ENCODE peak calls at places on chromosomes 16 and 17, in four cellular contexts. P is GM04504, V is amniotic stem cell, G is WERI-Rb-1. Q is an unnamed sample.

GRCh38 chr16:78469787-78470186 is 370.3 kb downstream of the WWOX start:
- DNase-seq in G (no peak), V (no peak), P (no peak), Q (no peak)

GRCh38 chr17:77320501-77321256 is 179.9 kb downstream of the SEC14L1 start:
- DNase-seq in P (peak), G (peak), V (no peak), Q (no peak)

GRCh38 chr16:48013476-48013875 is 142.3 kb downstream of the ABCC12 start:
- DNase-seq in G (no peak), V (no peak), P (no peak), Q (no peak)

GRCh38 chr17:48795444-48796162 is 21.4 kb downstream of the TTLL6 start:
- DNase-seq in G (no peak), V (peak), P (peak), Q (no peak)

GRCh38 chr17:21679256-21680146 is 12.8 kb upstream of the KCNJ18 start:
- DNase-seq in G (no peak), V (no peak), P (no peak), Q (no peak)

GRCh38 chr17:6212766-6213165 is 142.6 kb downstream of the WSCD1 start:
- DNase-seq in V (no peak), P (no peak), G (no peak), Q (no peak)

GRCh38 chr17:10119203-10120112 is 78.9 kb downstream of the GAS7 start:
- DNase-seq in V (no peak), G (no peak), P (no peak), Q (peak)

GRCh38 chr16:66428682-66429251 is 1.7 kb downstream of the BEAN1 start:
- DNase-seq in G (no peak), V (no peak), P (no peak), Q (no peak)

GRCh38 chr16:14399397-14400284 is 230.4 kb downstream of the PARN start:
- DNase-seq in P (peak), V (peak), G (no peak), Q (no peak)

GRCh38 chr16:87824991-87825841 is 44.1 kb downstream of the SLC7A5 start:
- DNase-seq in G (no peak), V (no peak), P (no peak), Q (no peak)

GRCh38 chr17:72978593-72979218 is 113.8 kb downstream of the SLC39A11 start:
- DNase-seq in V (no peak), G (no peak), P (no peak), Q (no peak)

GRCh38 chr16:86886651-86887050 is 308.3 kb downstream of the FOXL1 start:
- DNase-seq in G (no peak), P (no peak), V (no peak), Q (no peak)

GRCh38 chr17:17153071-17153470 is 53.1 kb downstream of the PLD6 start:
- DNase-seq in P (no peak), G (no peak), V (no peak), Q (no peak)

GRCh38 chr16:54503436-54503835 is 216.8 kb upstream of the IRX3 start:
- DNase-seq in V (no peak), G (no peak), P (peak), Q (no peak)

GRCh38 chr16:57264950-57265371 is 19.5 kb downstream of the PLLP start:
- DNase-seq in P (no peak), V (no peak), G (no peak), Q (no peak)

GRCh38 chr17:1562178-1562643 is 381 bp downstream of the PITPNA start:
- DNase-seq in G (peak), P (no peak), V (no peak), Q (no peak)

GRCh38 chr16:79509221-79509631 is 91.3 kb downstream of the MAF start:
- DNase-seq in P (no peak), G (no peak), V (no peak), Q (no peak)

GRCh38 chr17:17151962-17152361 is 54.2 kb downstream of the PLD6 start:
- DNase-seq in G (no peak), V (peak), P (peak), Q (no peak)

GRCh38 chr17:55323518-55324295 is 58.9 kb downstream of the HLF start:
- DNase-seq in P (no peak), G (no peak), V (no peak), Q (no peak)

GRCh38 chr17:1107777-1108559 is 71.8 kb downstream of the ABR start:
- DNase-seq in G (peak), V (no peak), P (no peak), Q (peak)

GRCh38 chr17:39979021-39979660 is 1.5 kb upstream of the PSMD3 start:
- DNase-seq in G (no peak), P (peak), V (peak), Q (no peak)

GRCh38 chr16:14309001-14309886 is 238.1 kb downstream of the MRTFB start:
- DNase-seq in G (no peak), V (no peak), P (no peak), Q (no peak)

GRCh38 chr16:28140788-28141618 is 70.8 kb downstream of the XPO6 start:
- DNase-seq in P (no peak), V (no peak), G (no peak), Q (peak)

GRCh38 chr17:38883592-38884526 is 14.0 kb downstream of the LASP1 start:
- DNase-seq in G (no peak), P (no peak), V (no peak), Q (no peak)

GRCh38 chr17:59160203-59161025 is 4.9 kb downstream of the PRR11 start:
- DNase-seq in P (no peak), V (no peak), G (no peak), Q (no peak)

Q was measured in immature natural killer cell.